ENCODE peak calls at places on chromosomes 3 and 15, in seven cellular contexts. K, I, S, P, Y, V and R are unnamed samples.

GRCh38 chr15:73897441-73898261 is 24.3 kb downstream of the TBC1D21 start:
- DNase-seq in K (peak), Y (peak), S (peak), P (peak), I (no peak), V (peak), R (peak)

GRCh38 chr3:154137036-154137435 is 15.8 kb downstream of the ARHGEF26 start:
- DNase-seq in P (no peak), K (no peak), V (no peak), Y (no peak), S (no peak), I (no peak), R (no peak)

GRCh38 chr3:59046839-59047238 is 3.0 kb downstream of the CFAP20DC start:
- DNase-seq in Y (no peak), P (no peak), V (no peak), S (no peak), K (no peak), I (no peak), R (no peak)

GRCh38 chr3:86563358-86563970 is 427.5 kb downstream of the VGLL3 start:
- DNase-seq in S (no peak), V (peak), P (peak), K (peak), Y (peak), I (no peak), R (peak)

GRCh38 chr3:129539201-129539600 is 3.8 kb upstream of the H1-8 start:
- DNase-seq in S (no peak), P (no peak), K (no peak), V (no peak), I (no peak), Y (no peak), R (no peak)

GRCh38 chr3:183811638-183812037 is 13.7 kb downstream of the MAP6D1 start:
- DNase-seq in I (no peak), S (no peak), V (no peak), P (no peak), Y (no peak), K (no peak), R (no peak)

GRCh38 chr3:141992512-141992911 is 116.1 kb downstream of the ATP1B3 start:
- DNase-seq in P (no peak), K (no peak), Y (no peak), I (peak), V (no peak), S (no peak), R (no peak)

GRCh38 chr3:67601919-67602608 is 52.3 kb downstream of the SUCLG2 start:
- DNase-seq in K (no peak), I (no peak), P (no peak), Y (no peak), V (no peak), S (no peak), R (no peak)

GRCh38 chr3:77931272-77932009 is 891.5 kb downstream of the ROBO2 start:
- DNase-seq in V (no peak), S (no peak), K (peak), I (no peak), Y (no peak), P (peak), R (no peak)

GRCh38 chr3:173911446-173911845 is 513.9 kb downstream of the NLGN1 start:
- DNase-seq in S (no peak), I (no peak), K (no peak), V (no peak), P (no peak), Y (no peak), R (no peak)
- TF ChIP-seq JUND in S (no peak), I (no peak), K (no peak), V (no peak), P (no peak), Y (no peak), R (no peak)

GRCh38 chr15:80568298-80568697 is 126.8 kb upstream of the ABHD17C start:
- DNase-seq in K (no peak), S (no peak), P (no peak), V (no peak), Y (no peak), I (no peak), R (no peak)

GRCh38 chr15:80567721-80568157 is 127.4 kb upstream of the ABHD17C start:
- DNase-seq in P (peak), I (no peak), Y (peak), V (peak), S (no peak), K (peak), R (peak)

GRCh38 chr15:80569656-80570055 is 125.5 kb upstream of the ABHD17C start:
- DNase-seq in V (no peak), Y (no peak), K (no peak), S (no peak), I (no peak), P (no peak), R (no peak)

GRCh38 chr15:80570553-80570952 is 124.6 kb upstream of the ABHD17C start:
- DNase-seq in P (no peak), V (no peak), Y (no peak), S (no peak), I (no peak), K (no peak), R (no peak)

GRCh38 chr15:80568876-80569605 is 126.1 kb upstream of the ABHD17C start:
- DNase-seq in S (no peak), Y (no peak), P (no peak), I (no peak), V (no peak), K (no peak), R (no peak)
- TF ChIP-seq JUND in S (no peak), Y (no peak), P (no peak), I (no peak), V (no peak), K (no peak), R (no peak)

DNA sequence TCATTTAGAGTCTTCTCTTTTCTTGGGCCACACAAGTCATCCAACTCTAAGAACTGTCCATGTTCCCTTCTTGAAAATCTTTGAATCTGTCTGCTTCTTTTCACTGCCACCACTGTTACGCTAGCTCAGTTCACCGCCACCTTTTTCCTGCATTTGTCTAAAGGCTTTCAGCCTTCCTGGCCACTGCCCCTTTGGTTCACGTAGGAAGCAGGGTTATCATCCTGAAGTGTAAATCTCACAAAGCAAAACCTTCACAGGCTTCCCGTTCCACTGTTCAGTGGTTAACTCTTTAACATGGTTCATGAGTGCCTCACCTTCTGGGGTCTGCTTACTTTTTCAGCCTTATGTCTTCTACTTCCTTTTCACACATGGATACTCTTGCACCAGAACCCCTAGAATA is 26.3 kb upstream of the CCDC39 start:
- DNase-seq in I (no peak), P (no peak), Y (no peak), V (no peak), K (no peak), S (no peak), R (no peak)
- TF ChIP-seq JUND in I (no peak), P (no peak), Y (no peak), V (no peak), K (no peak), S (no peak), R (no peak)

GRCh38 chr3:123660900-123661299 is 76.0 kb upstream of the HACD2 start:
- DNase-seq in I (no peak), S (no peak), V (no peak), K (peak), Y (no peak), P (no peak), R (no peak)
- TF ChIP-seq JUND in I (no peak), S (no peak), V (no peak), K (peak), Y (no peak), P (no peak), R (no peak)

GRCh38 chr15:40248006-40248783 is 9.3 kb downstream of the PAK6 start:
- DNase-seq in V (no peak), K (peak), I (no peak), S (no peak), P (no peak), Y (no peak), R (no peak)

GRCh38 chr15:40250771-40251454 is 12.1 kb downstream of the PAK6 start:
- DNase-seq in P (no peak), S (no peak), V (no peak), K (no peak), Y (no peak), I (no peak), R (no peak)

GRCh38 chr15:40250304-40250656 is 11.4 kb downstream of the PAK6 start:
- DNase-seq in I (no peak), K (no peak), Y (no peak), S (no peak), P (no peak), V (no peak), R (no peak)

GRCh38 chr15:40251455-40252140 is 12.7 kb downstream of the PAK6 start:
- DNase-seq in Y (no peak), V (no peak), I (no peak), K (no peak), P (no peak), S (no peak), R (no peak)

DNA sequence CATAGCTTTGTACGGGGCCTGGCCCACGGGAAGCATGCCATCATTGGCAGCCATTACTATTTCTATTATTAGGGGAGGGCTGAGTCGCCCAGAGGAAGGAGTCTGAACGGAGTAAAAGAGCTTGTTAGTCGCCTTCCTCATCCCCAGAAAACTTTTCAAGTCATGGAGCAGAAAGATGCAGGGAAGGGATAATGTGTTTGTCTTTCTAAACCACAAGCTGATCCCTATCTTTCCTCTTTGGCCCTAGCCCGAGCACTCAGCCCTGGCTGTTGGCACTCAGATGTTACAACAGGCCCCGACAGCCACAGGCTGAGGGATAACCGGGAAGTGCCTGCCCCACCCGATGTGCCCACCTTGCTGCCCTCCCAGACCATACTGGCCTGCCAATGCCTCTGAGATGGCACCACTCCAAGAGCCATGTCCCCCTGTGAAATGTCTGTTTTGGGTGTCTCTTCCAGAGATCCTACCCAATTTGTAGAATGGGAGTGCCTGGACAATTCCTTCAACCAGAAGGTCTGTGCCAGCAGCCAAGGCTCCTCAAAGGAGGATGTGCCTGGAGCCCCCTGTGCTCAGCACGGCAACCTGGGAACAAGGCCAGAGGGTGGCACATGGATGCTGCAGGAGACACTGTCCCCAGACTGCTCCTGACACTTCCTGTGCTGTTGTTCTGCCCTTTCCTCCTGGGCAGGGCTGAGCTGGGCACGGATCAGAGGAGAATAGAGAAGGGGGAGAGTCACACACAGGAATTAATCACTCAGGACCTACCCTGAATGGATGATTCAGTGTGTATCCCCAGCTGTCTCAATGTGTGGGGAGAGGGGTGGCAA is 10.8 kb downstream of the PAK6 start:
- DNase-seq in P (no peak), K (peak), S (no peak), V (no peak), I (no peak), Y (no peak), R (peak)
- TF ChIP-seq JUND in P (no peak), K (no peak), S (no peak), V (no peak), I (no peak), Y (no peak), R (no peak)